ENCODE peak calls at places on chromosomes 3 and 15, in nine cellular contexts. N is CD8-positive, alpha-beta T cell; H is cardiac muscle cell; D is esophagus muscularis mucosa; M is ovary; G is A549; X is aorta; J is RWPE1; V is neural progenitor cell. L is an unnamed sample.

GRCh38 chr3:27721717-27722564 is at the start of gene EOMES:
- DNase-seq in N (peak), H (peak), D (no peak), M (no peak), G (peak), X (no peak), J (peak), V (peak), L (no peak)

GRCh38 chr15:65812467-65812866 is 20.4 kb upstream of the DENND4A start:
- DNase-seq in N (no peak), H (no peak), D (no peak), M (no peak), G (no peak), X (no peak), J (no peak), V (no peak), L (no peak)

GRCh38 chr3:52088445-52089367 is 32.3 kb upstream of the DUSP7 start:
- DNase-seq in N (no peak), H (peak), D (no peak), M (no peak), G (no peak), X (peak), J (no peak), V (peak), L (no peak)

GRCh38 chr15:101070502-101071273 is 151.5 kb downstream of the LRRK1 start:
- DNase-seq in N (no peak), H (peak), D (no peak), M (peak), G (no peak), X (no peak), J (peak), V (no peak), L (peak)

GRCh38 chr3:13420051-13420816 is at the start of gene NUP210:
- DNase-seq in N (peak), H (no peak), D (no peak), M (no peak), G (peak), X (no peak), J (no peak), V (peak), L (no peak)

GRCh38 chr3:177069514-177070329 is 127.6 kb downstream of the TBL1XR1 start:
- DNase-seq in N (no peak), H (peak), D (no peak), M (no peak), G (no peak), X (no peak), J (peak), V (no peak), L (peak)

GRCh38 chr3:46883252-46884185 is 6.0 kb downstream of the PTH1R start:
- DNase-seq in N (no peak), H (peak), D (no peak), M (peak), G (no peak), X (no peak), J (no peak), V (peak), L (no peak)

GRCh38 chr3:11764931-11765363 is 81.7 kb downstream of the TAMM41 start:
- DNase-seq in N (no peak), H (peak), D (no peak), M (no peak), G (no peak), X (no peak), J (peak), V (no peak), L (peak)

GRCh38 chr3:192422321-192422997 is 304.9 kb downstream of the FGF12 start:
- DNase-seq in N (no peak), H (peak), D (no peak), M (no peak), G (no peak), X (no peak), J (peak), V (no peak), L (no peak)

GRCh38 chr3:149468504-149469212 is 5.8 kb upstream of the TM4SF4 start:
- DNase-seq in N (no peak), H (no peak), D (no peak), M (no peak), G (no peak), X (no peak), J (no peak), V (no peak), L (no peak)

GRCh38 chr3:63880653-63881052 is 17.0 kb downstream of the ATXN7 start:
- DNase-seq in N (no peak), H (no peak), D (no peak), M (no peak), G (no peak), X (no peak), J (no peak), V (no peak), L (no peak)

GRCh38 chr15:28096720-28097431 is 2.2 kb downstream of the OCA2 start:
- DNase-seq in N (no peak), H (no peak), D (no peak), M (no peak), G (no peak), X (no peak), J (no peak), V (peak), L (no peak)

GRCh38 chr15:91992940-91993339 is 139.4 kb downstream of the SLCO3A1 start:
- DNase-seq in N (no peak), H (peak), D (no peak), M (no peak), G (no peak), X (no peak), J (no peak), V (no peak), L (no peak)

GRCh38 chr3:155441026-155441425 is 147.5 kb upstream of the STRIT1 start:
- DNase-seq in N (no peak), H (no peak), D (peak), M (no peak), G (no peak), X (no peak), J (no peak), V (no peak), L (no peak)

GRCh38 chr3:88775026-88775690 is 332.3 kb upstream of the EPHA3 start:
- DNase-seq in N (no peak), H (no peak), D (no peak), M (no peak), G (no peak), X (no peak), J (no peak), V (no peak), L (no peak)

GRCh38 chr3:99532246-99532645 is 106.1 kb upstream of the COL8A1 start:
- DNase-seq in N (no peak), H (peak), D (no peak), M (no peak), G (peak), X (peak), J (no peak), V (peak), L (peak)

GRCh38 chr3:23161896-23162570 is 41.1 kb upstream of the UBE2E2 start:
- DNase-seq in N (no peak), H (no peak), D (no peak), M (no peak), G (no peak), X (no peak), J (no peak), V (no peak), L (no peak)

DNA sequence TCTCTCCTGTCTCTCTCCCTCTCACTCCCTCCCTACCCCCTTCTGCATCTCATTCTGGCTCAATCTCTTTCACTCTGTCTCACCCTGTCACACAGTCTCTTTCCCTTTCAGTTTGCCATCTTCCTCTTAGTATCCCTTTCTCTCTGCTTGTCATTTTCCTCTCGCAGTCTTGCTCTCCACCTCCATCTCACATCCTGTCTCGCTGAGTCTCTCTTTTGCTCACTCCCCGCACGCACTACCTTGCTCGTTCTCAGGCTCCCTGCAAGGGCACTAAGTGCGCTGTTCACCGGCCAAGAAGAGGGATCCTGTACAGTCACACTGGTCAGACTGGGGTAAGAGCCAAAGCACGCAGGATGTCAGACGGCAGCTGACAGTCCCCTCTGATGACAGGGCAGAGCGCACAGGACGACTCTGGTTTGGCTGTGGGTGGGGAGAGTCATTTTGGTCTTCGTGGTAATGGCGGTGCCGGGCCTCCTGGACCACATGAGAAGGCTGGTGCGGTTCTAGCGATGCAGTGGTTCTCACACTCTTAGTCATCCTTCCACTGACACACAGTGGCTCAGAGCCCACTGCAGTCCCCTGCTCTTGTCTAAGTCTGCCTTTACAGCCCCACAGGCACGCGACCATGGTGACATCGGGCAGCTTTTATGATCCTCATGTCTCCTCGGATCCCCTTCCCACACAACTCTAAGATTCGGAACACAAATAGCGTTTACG is 356.8 kb downstream of the FOXP1 start:
- DNase-seq in N (peak), H (peak), D (no peak), M (no peak), G (no peak), X (peak), J (no peak), V (no peak), L (no peak)
- H3K27ac ChIP-seq in N (peak), H (peak), D (peak), M (no peak), G (peak), X (peak), J (no peak), V (no peak), L (peak)

DNA sequence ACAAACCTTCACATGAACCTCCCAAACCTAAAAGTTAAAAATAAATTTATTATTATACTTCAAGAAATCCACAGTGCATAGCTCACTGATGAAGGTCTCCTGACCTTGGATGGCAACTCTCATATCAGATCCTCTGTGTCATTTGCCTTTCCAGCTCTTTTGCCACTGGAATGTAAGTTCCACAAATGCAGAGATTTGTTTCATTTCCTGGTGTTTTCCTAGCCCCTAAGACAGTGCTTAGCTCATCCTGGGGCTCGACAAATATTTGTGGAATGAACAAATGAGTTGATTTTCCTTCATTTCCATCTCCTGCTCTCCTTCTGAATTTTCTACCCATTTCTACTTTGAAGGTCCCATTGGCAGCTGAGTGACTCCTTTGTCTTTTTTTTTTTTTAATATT is 56.0 kb downstream of the FRMD4B start:
- DNase-seq in N (no peak), H (peak), D (no peak), M (no peak), G (no peak), X (no peak), J (no peak), V (no peak), L (no peak)
- H3K27ac ChIP-seq in N (no peak), H (no peak), D (no peak), M (no peak), G (no peak), X (no peak), J (no peak), V (no peak), L (no peak)

GRCh38 chr3:72909591-72909990 is 21.7 kb downstream of the GXYLT2 start:
- DNase-seq in N (no peak), H (no peak), D (no peak), M (no peak), G (no peak), X (no peak), J (no peak), V (no peak), L (no peak)

GRCh38 chr3:72906154-72906553 is 18.3 kb downstream of the GXYLT2 start:
- DNase-seq in N (no peak), H (no peak), D (no peak), M (no peak), G (no peak), X (no peak), J (no peak), V (peak), L (no peak)

GRCh38 chr3:72907851-72908620 is 20.2 kb downstream of the GXYLT2 start:
- DNase-seq in N (no peak), H (peak), D (no peak), M (no peak), G (peak), X (peak), J (no peak), V (no peak), L (peak)

GRCh38 chr3:72904156-72904555 is 16.3 kb downstream of the GXYLT2 start:
- DNase-seq in N (no peak), H (no peak), D (no peak), M (no peak), G (no peak), X (no peak), J (no peak), V (no peak), L (no peak)

DNA sequence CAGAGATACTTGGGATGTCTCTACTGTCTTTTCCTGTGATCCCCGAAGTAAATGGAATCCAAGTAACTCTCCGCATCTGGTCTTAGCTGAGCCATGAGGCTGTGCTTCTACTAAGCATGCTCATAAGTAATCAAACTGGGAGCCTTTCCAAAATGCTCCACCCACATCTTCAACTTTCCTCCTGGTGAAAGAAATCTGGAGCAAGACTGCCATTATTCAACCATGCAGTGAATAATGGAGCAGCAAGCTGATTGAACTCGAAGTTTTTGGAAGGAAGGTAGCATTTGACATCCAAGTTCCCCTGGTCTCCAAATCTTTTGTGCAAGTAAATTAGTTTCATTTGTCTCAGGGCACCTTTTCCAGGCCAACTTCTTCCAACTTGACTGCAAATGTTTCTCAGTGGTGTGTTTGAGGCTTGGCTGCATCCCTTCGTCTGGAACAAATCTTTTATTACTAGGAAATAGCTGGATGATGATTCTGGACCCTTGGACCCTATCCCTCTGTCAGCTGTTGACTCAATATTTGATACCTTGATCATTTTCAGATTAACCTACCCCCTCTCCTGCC is 19.4 kb downstream of the GXYLT2 start:
- DNase-seq in N (no peak), H (peak), D (no peak), M (no peak), G (no peak), X (no peak), J (no peak), V (no peak), L (no peak)
- H3K27ac ChIP-seq in N (no peak), H (no peak), D (peak), M (no peak), G (peak), X (peak), J (no peak), V (no peak), L (peak)

DNA sequence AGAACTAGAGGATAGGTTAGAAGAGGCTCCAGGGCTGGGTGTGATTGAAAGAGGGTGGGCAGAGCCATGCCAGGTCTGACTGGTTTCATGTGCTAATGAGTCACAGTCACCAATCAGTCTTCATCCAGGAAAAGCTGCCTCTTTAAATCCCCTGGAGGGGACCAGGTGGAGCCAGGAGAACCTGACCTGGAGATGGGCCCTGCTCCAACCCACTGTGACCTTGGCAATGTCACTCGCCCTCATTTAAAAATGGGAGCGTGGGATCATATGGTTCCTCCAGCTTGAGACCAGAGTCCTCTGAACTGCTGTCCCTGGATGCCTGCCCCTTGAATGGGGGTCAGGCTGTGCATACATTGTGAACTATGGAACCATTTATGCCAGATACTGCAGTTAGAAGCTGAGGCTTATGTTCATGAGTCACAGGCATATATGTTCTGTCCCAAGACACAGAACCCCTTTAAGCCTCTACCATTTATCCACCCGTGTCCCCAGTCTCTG is 23.0 kb downstream of the HES1 start:
- DNase-seq in N (no peak), H (no peak), D (no peak), M (no peak), G (no peak), X (no peak), J (peak), V (no peak), L (no peak)
- H3K27ac ChIP-seq in N (no peak), H (no peak), D (no peak), M (no peak), G (no peak), X (no peak), J (no peak), V (no peak), L (no peak)

L was measured in AG04450.